ENCODE peak calls at places on chromosomes 7 and 10, in nine cellular contexts. I, B, T, R, A, J, Z, Y and S are unnamed samples. For H3K9me3, the result is how much of the 10 kb centered on the place peaks cover.

GRCh38 chr10:97427571-97428179 is 1.7 kb downstream of the PGAM1 start:
- DNase-seq in A (no peak), Z (peak), B (peak), T (no peak), R (no peak), Y (no peak), I (no peak), J (no peak), S (no peak)

GRCh38 chr7:81803267-81803666 is 33.4 kb upstream of the HGF start:
- DNase-seq in A (no peak), R (no peak), B (no peak), Z (no peak), T (no peak), I (no peak), J (no peak), Y (no peak), S (no peak)

GRCh38 chr7:44466300-44467216 is 23.9 kb downstream of the NUDCD3 start:
- DNase-seq in A (no peak), T (no peak), J (no peak), B (no peak), Z (peak), Y (no peak), R (no peak), I (no peak), S (no peak)

GRCh38 chr7:37833107-37833817 is 15.1 kb upstream of the NME8 start:
- DNase-seq in B (no peak), J (no peak), A (no peak), R (peak), I (no peak), Y (peak), T (peak), Z (peak), S (peak)

GRCh38 chr7:128020161-128020560 is 11.1 kb downstream of the LRRC4 start:
- DNase-seq in R (no peak), J (no peak), Z (no peak), T (no peak), B (no peak), I (no peak), Y (no peak), A (no peak), S (no peak)

GRCh38 chr7:2471396-2471795 is 4.8 kb downstream of the GRIFIN start:
- DNase-seq in R (no peak), J (no peak), Y (no peak), T (peak), A (peak), B (no peak), I (no peak), Z (no peak), S (no peak)

GRCh38 chr7:106056513-106057203 is 55.5 kb downstream of the SYPL1 start:
- DNase-seq in R (peak), T (peak), Z (peak), I (peak), B (peak), Y (peak), A (peak), J (peak), S (peak)

GRCh38 chr7:84207025-84207424 is 12.4 kb upstream of the SEMA3A start:
- DNase-seq in Z (no peak), I (no peak), J (no peak), R (no peak), Y (no peak), A (no peak), T (no peak), B (no peak), S (no peak)

GRCh38 chr7:55546826-55547225 is 25.5 kb downstream of the VOPP1 start:
- DNase-seq in T (peak), J (no peak), Y (peak), Z (peak), A (peak), B (peak), R (peak), I (peak), S (no peak)

GRCh38 chr7:2029211-2029905 is 203.4 kb downstream of the MAD1L1 start:
- DNase-seq in B (no peak), T (no peak), R (no peak), I (no peak), J (peak), Y (no peak), A (peak), Z (no peak), S (no peak)

DNA sequence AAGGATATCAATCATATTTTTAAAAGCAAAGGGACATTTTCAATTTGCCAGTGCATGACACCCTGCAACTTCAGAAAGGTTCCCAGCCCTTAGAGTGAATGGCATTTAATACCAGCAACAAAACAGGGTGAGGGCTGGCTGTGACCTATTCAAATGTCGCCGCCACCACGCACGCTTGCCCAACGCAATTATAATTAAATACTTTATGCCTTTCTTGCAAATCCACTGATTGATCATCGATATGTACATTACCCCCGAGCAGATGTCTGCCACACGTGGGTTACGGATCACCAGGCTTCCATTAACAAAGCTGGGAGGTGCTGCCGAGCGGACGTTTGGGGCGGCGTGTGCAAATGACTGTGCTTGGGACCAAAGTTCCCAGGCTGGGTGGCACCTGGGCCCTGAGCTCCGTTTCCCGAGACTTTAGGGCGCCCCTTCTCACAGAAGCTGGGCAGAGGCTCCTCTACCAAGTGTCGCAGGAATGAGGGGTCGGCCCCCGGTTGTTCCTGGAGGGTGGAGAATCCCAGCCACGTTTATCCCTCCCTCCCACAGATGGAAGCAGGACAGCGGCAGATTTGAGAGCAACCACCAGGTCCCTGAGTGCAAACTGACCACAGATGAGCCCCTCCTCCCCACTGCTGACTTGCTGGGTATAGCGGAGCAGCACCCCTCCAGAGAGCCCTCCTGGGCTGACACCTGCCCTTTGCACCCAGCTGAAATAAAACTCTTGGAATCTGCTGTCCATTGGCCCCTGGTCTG is 3.9 kb downstream of the FOXL3 start:
- DNase-seq in J (peak), R (no peak), Z (no peak), T (no peak), I (peak), Y (no peak), A (no peak), B (no peak), S (no peak)
- H3K27ac ChIP-seq in J (no peak), R (no peak), Z (no peak), T (no peak), I (no peak), Y (no peak), A (no peak), B (no peak), S (no peak)

GRCh38 chr10:91552706-91553105 is 80.2 kb downstream of the PPP1R3C start:
- DNase-seq in Y (no peak), T (peak), B (peak), J (no peak), Z (no peak), I (no peak), A (peak), R (no peak), S (no peak)
- TF ChIP-seq CTCF in Y (peak), T (peak), B (peak), J (no peak), Z (peak), I (no peak), A (peak), R (no peak), S (no peak)

GRCh38 chr10:111037868-111038267 is 39.0 kb upstream of the ADRA2A start:
- DNase-seq in A (no peak), I (no peak), Y (no peak), B (no peak), R (no peak), T (no peak), Z (no peak), J (no peak), S (no peak)
- H3K9me3 ChIP-seq in A (half or more), I (half or more), Y (under half), B (under half), R (half or more), T (under half), Z (under half), J (under half), S (under half)

GRCh38 chr10:125694874-125695273 is 11.9 kb upstream of the TEX36 start:
- DNase-seq in Y (no peak), T (no peak), R (no peak), A (no peak), I (no peak), B (no peak), Z (peak), J (no peak), S (no peak)

GRCh38 chr10:125692246-125692931 is 9.4 kb upstream of the TEX36 start:
- DNase-seq in J (no peak), A (no peak), I (no peak), R (no peak), B (no peak), Z (peak), Y (no peak), T (no peak), S (no peak)

GRCh38 chr10:125689955-125690569 is 7.1 kb upstream of the TEX36 start:
- DNase-seq in I (no peak), A (no peak), R (no peak), Y (no peak), T (no peak), B (no peak), Z (no peak), J (no peak), S (no peak)

GRCh38 chr10:125691160-125691981 is 8.4 kb upstream of the TEX36 start:
- DNase-seq in I (no peak), A (no peak), J (no peak), Y (no peak), Z (peak), T (no peak), B (no peak), R (no peak), S (no peak)

GRCh38 chr10:125692932-125693847 is 10.2 kb upstream of the TEX36 start:
- DNase-seq in I (no peak), B (no peak), Y (no peak), T (no peak), Z (peak), J (no peak), R (no peak), A (no peak), S (no peak)
- H3K27ac ChIP-seq in I (peak), B (no peak), Y (no peak), T (no peak), Z (peak), J (no peak), R (no peak), A (no peak), S (no peak)

DNA sequence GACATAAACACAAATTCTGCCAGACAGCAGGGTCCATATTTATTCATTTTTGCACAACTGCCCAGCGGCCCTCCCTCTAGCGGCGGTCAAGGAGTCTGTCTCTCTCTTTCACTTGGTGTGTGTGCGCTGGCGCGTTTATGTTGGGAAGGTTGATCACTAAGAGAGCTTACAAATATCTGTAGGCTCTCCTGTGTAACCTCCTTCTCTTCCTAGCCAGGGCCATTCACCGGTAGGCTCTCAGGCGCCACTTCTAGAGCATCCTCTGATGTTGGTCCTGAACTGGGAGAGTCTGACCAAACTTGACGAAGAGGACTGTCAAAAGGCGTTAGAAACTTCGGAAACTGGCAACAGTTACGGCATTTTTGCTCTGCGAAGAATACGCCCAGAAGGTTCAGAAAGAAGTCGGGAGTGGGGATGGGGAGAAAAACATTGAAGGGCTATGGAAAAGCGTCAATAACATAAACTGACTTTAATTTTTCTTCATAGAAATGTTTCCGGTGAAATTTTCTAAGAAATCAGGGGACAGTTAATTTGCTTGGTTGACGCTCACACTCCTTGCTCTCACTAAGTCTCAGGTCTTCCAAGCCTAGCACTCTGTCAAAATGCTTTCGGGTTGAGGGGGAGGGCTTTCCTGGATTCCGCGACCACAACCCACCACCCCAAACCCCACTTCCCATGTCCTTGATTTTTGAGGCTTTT is 731.1 kb downstream of the ZWINT start:
- DNase-seq in A (no peak), Y (peak), B (peak), R (no peak), T (no peak), I (peak), Z (peak), J (no peak), S (no peak)
- TF ChIP-seq CTCF in A (peak), Y (peak), B (peak), R (no peak), T (peak), I (no peak), Z (no peak), J (no peak), S (no peak)

GRCh38 chr10:38605153-38605661 is 511.1 kb downstream of the ZNF37A start:
- DNase-seq in A (no peak), T (no peak), Y (no peak), R (no peak), B (no peak), J (no peak), I (no peak), Z (no peak), S (no peak)
- H3K9me3 ChIP-seq in A (under half), T (under half), Y (under half), R (half or more), B (under half), J (under half), I (under half), Z (under half), S (under half)